ENCODE peak calls at places on chromosome 22, in nine cellular contexts. D, K, I, R, X, G, H, W and S are unnamed samples.

GRCh38 chr22:48872271-48873260 is 955.1 kb downstream of the BRD1 start:
- DNase-seq in D (no peak), K (no peak), I (no peak), R (no peak), X (no peak), G (no peak), H (no peak), W (no peak), S (no peak)

GRCh38 chr22:24601217-24602104 is 1.5 kb upstream of the GGT1 start:
- DNase-seq in D (peak; percentile 43), K (peak; percentile 45), I (peak; percentile 35), R (peak; percentile 97), X (no peak), G (no peak), H (no peak), W (peak; percentile 89), S (no peak)

GRCh38 chr22:42296381-42296853 is 26.0 kb upstream of the TCF20 start:
- DNase-seq in D (no peak), K (no peak), I (no peak), R (peak; percentile 30), X (no peak), G (no peak), H (no peak), W (peak; percentile 50), S (no peak)

GRCh38 chr22:26892401-26893033 is 235.1 kb downstream of the MIAT start:
- DNase-seq in D (no peak), K (no peak), I (no peak), R (peak; percentile 49), X (no peak), G (no peak), H (no peak), W (peak; percentile 15), S (no peak)

GRCh38 chr22:23828800-23829680 is 9.8 kb downstream of the DERL3 start:
- DNase-seq in D (no peak), K (no peak), I (no peak), R (no peak), X (no peak), G (no peak), H (no peak), W (no peak), S (peak; percentile 98)

GRCh38 chr22:40019100-40019499 is 24.3 kb downstream of the FAM83F start:
- DNase-seq in D (no peak), K (no peak), I (no peak), R (no peak), X (no peak), G (no peak), H (no peak), W (no peak), S (no peak)

GRCh38 chr22:48121984-48122383 is 1359.5 kb downstream of the TBC1D22A start:
- DNase-seq in D (no peak), K (no peak), I (no peak), R (no peak), X (no peak), G (no peak), H (no peak), W (no peak), S (no peak)

GRCh38 chr22:26777402-26777801 is 120.0 kb downstream of the MIAT start:
- DNase-seq in D (no peak), K (no peak), I (no peak), R (no peak), X (peak; percentile 45), G (no peak), H (no peak), W (no peak), S (peak; percentile 64)

GRCh38 chr22:36659762-36660509 is 43.6 kb downstream of the CACNG2 start:
- DNase-seq in D (peak; percentile 3), K (no peak), I (no peak), R (peak; percentile 88), X (no peak), G (peak; percentile 92), H (peak; percentile 82), W (peak; percentile 77), S (peak; percentile 94)

GRCh38 chr22:35344956-35345690 is 35.8 kb upstream of the HMOX1 start:
- DNase-seq in D (peak; percentile 74), K (no peak), I (peak; percentile 93), R (no peak), X (no peak), G (no peak), H (no peak), W (peak; percentile 65), S (no peak)

GRCh38 chr22:33467718-33468117 is 409.5 kb upstream of the SYN3 start:
- DNase-seq in D (no peak), K (no peak), I (no peak), R (no peak), X (no peak), G (no peak), H (no peak), W (no peak), S (no peak)

GRCh38 chr22:39283312-39284141 is 35.9 kb downstream of the RPL3 start:
- DNase-seq in D (no peak), K (no peak), I (no peak), R (peak; percentile 60), X (no peak), G (no peak), H (peak; percentile 35), W (peak; percentile 25), S (peak; percentile 94)

GRCh38 chr22:40889116-40889515 is 27.2 kb upstream of the DNAJB7 start:
- DNase-seq in D (no peak), K (no peak), I (no peak), R (no peak), X (no peak), G (no peak), H (no peak), W (no peak), S (no peak)

GRCh38 chr22:39716534-39716933 is 146.0 kb downstream of the CACNA1I start:
- DNase-seq in D (no peak), K (no peak), I (no peak), R (no peak), X (no peak), G (no peak), H (no peak), W (no peak), S (no peak)

GRCh38 chr22:23293720-23294119 is 113.4 kb downstream of the BCR start:
- DNase-seq in D (no peak), K (no peak), I (no peak), R (no peak), X (no peak), G (no peak), H (no peak), W (no peak), S (no peak)

GRCh38 chr22:35601743-35602633 is 15.1 kb downstream of the MB start:
- DNase-seq in D (no peak), K (no peak), I (no peak), R (no peak), X (no peak), G (peak; percentile 27), H (peak; percentile 31), W (no peak), S (peak; percentile 94)

GRCh38 chr22:23223566-23224317 is 43.4 kb downstream of the BCR start:
- DNase-seq in D (no peak), K (no peak), I (no peak), R (no peak), X (no peak), G (no peak), H (no peak), W (peak; percentile 26), S (no peak)

GRCh38 chr22:31124811-31125465 is 2.2 kb downstream of the INPP5J start:
- DNase-seq in D (no peak), K (no peak), I (no peak), R (no peak), X (no peak), G (no peak), H (no peak), W (no peak), S (no peak)

GRCh38 chr22:31122532-31123291 is at the start of gene INPP5J:
- DNase-seq in D (no peak), K (no peak), I (no peak), R (peak; percentile 69), X (peak; percentile 68), G (peak; percentile 49), H (no peak), W (peak; percentile 80), S (no peak)

GRCh38 chr22:31124290-31124689 is 1.5 kb downstream of the INPP5J start:
- DNase-seq in D (no peak), K (no peak), I (no peak), R (no peak), X (no peak), G (no peak), H (no peak), W (no peak), S (no peak)

GRCh38 chr22:31122196-31122531 is 602 bp upstream of the INPP5J start:
- DNase-seq in D (no peak), K (no peak), I (no peak), R (no peak), X (no peak), G (no peak), H (no peak), W (no peak), S (no peak)

GRCh38 chr22:31123292-31123602 is 481 bp downstream of the INPP5J start:
- DNase-seq in D (no peak), K (no peak), I (no peak), R (no peak), X (no peak), G (no peak), H (no peak), W (no peak), S (no peak)
- H3K4me3 ChIP-seq in D (no peak overlapping the region), K (no peak overlapping the region), I (no peak overlapping the region), R (peak overlapping the region; percentile 57), X (peak overlapping the region; percentile 44), G (peak overlapping the region; percentile 49), H (no peak overlapping the region), W (peak overlapping the region; percentile 35), S (peak overlapping the region; percentile 34)

GRCh38 chr22:49958961-49959781 is 1.4 kb upstream of the PIM3 start:
- DNase-seq in D (no peak), K (no peak), I (peak; percentile 5), R (peak; percentile 49), X (no peak), G (no peak), H (no peak), W (peak; percentile 26), S (no peak)
- H3K4me3 ChIP-seq in D (peak overlapping the region; percentile 75), K (peak overlapping the region; percentile 51), I (peak overlapping the region; percentile 78), R (peak overlapping the region; percentile 88), X (peak overlapping the region; percentile 40), G (peak overlapping the region; percentile 63), H (peak overlapping the region; percentile 38), W (peak overlapping the region; percentile 97), S (peak overlapping the region; percentile 61)

GRCh38 chr22:25680949-25681348 is 61.0 kb upstream of the MYO18B start:
- DNase-seq in D (no peak), K (no peak), I (no peak), R (no peak), X (no peak), G (peak; percentile 18), H (no peak), W (no peak), S (no peak)

GRCh38 chr22:25680049-25680448 is 61.9 kb upstream of the MYO18B start:
- DNase-seq in D (no peak), K (no peak), I (no peak), R (no peak), X (no peak), G (no peak), H (no peak), W (no peak), S (no peak)

GRCh38 chr22:25682071-25682470 is 59.9 kb upstream of the MYO18B start:
- DNase-seq in D (no peak), K (no peak), I (no peak), R (no peak), X (no peak), G (no peak), H (no peak), W (no peak), S (no peak)
- H3K4me3 ChIP-seq in D (no peak overlapping the region), K (no peak overlapping the region), I (no peak overlapping the region), R (no peak overlapping the region), X (no peak overlapping the region), G (no peak overlapping the region), H (no peak overlapping the region), W (no peak overlapping the region), S (no peak overlapping the region)

GRCh38 chr22:17266261-17266971 is 47.2 kb upstream of the ADA2 start:
- DNase-seq in D (no peak), K (peak; percentile 50), I (no peak), R (no peak), X (no peak), G (peak; percentile 21), H (no peak), W (peak; percentile 76), S (peak; percentile 13)
- H3K4me3 ChIP-seq in D (no peak overlapping the region), K (no peak overlapping the region), I (no peak overlapping the region), R (no peak overlapping the region), X (no peak overlapping the region), G (no peak overlapping the region), H (no peak overlapping the region), W (no peak overlapping the region), S (no peak overlapping the region)